ENCODE peak calls at places on chromosomes 6 and 20, in four cellular contexts. F is A549, C is NCI-H2029 treated with DMSO at 0.1 percent for 48 hours, Y is lower lobe of right lung. V is an unnamed sample.

GRCh38 chr20:50510706-50511401 is 671 bp downstream of the PTPN1 start:
- DNase-seq in Y (peak), F (no peak), C (peak), V (no peak)

GRCh38 chr6:162856885-162857284 is 129.1 kb downstream of the PACRG start:
- DNase-seq in Y (no peak), F (peak), C (peak), V (no peak)

GRCh38 chr6:160426146-160426545 is 78.0 kb downstream of the SLC22A3 start:
- DNase-seq in F (no peak), Y (no peak), C (no peak), V (no peak)

GRCh38 chr20:47713163-47713562 is 72.1 kb downstream of the SULF2 start:
- DNase-seq in C (no peak), Y (no peak), F (no peak), V (no peak)

GRCh38 chr6:56536536-56536935 is 106.2 kb downstream of the DST start:
- DNase-seq in F (no peak), Y (no peak), C (no peak), V (no peak)

GRCh38 chr20:49245921-49246740 is 26.9 kb downstream of the DDX27 start:
- DNase-seq in C (peak), F (peak), Y (no peak), V (no peak)

GRCh38 chr20:62494980-62495797 is 19.4 kb upstream of the GATA5 start:
- DNase-seq in Y (no peak), F (no peak), C (no peak), V (no peak)

GRCh38 chr6:88586371-88587157 is 376.9 kb downstream of the RNGTT start:
- DNase-seq in C (no peak), Y (no peak), F (no peak), V (no peak)

GRCh38 chr6:159981591-159982245 is 12.8 kb downstream of the IGF2R start:
- DNase-seq in Y (peak), F (no peak), C (peak), V (peak)

GRCh38 chr6:52233975-52234823 is 10.1 kb downstream of the IL17F start:
- DNase-seq in C (peak), F (peak), Y (no peak), V (no peak)

GRCh38 chr20:35912877-35913276 is 41.4 kb downstream of the SCAND1 start:
- DNase-seq in Y (no peak), C (no peak), F (no peak), V (no peak)

GRCh38 chr6:68468244-68468884 is 166.7 kb upstream of the ADGRB3 start:
- DNase-seq in F (no peak), Y (no peak), C (no peak), V (no peak)

GRCh38 chr6:18492957-18493356 is 105.8 kb downstream of the RNF144B start:
- DNase-seq in F (peak), Y (no peak), C (no peak), V (no peak)

GRCh38 chr20:44648068-44648467 is 3.4 kb downstream of the ADA start:
- DNase-seq in C (no peak), Y (no peak), F (no peak), V (no peak)

GRCh38 chr6:111602481-111603404 is 2.9 kb downstream of the TRAF3IP2 start:
- DNase-seq in Y (no peak), F (no peak), C (no peak), V (no peak)

V was measured in effector CD4-positive, alpha-beta T cell.